ENCODE peak calls at places on chromosome 2, in four cellular contexts. One of them, this sample, is unnamed.

GRCh38 chr2:215565897-215566296 is 130.0 kb upstream of the FN1 start:
- DNase-seq in fibroblast of lung: peak; percentile 36
- DNase-seq in naive thymus-derived CD4-positive, alpha-beta T cell: no peak
- DNase-seq in left ventricle myocardium inferior: no peak
- DNase-seq in this sample: no peak

GRCh38 chr2:164960159-164960558 is 4.8 kb upstream of the SLC38A11 start:
- DNase-seq in fibroblast of lung: no peak
- DNase-seq in naive thymus-derived CD4-positive, alpha-beta T cell: no peak
- DNase-seq in left ventricle myocardium inferior: no peak
- DNase-seq in this sample: no peak

GRCh38 chr2:39107156-39107555 is 13.7 kb downstream of the SOS1 start:
- DNase-seq in fibroblast of lung: no peak
- DNase-seq in naive thymus-derived CD4-positive, alpha-beta T cell: no peak
- DNase-seq in left ventricle myocardium inferior: no peak
- DNase-seq in this sample: no peak

GRCh38 chr2:218992703-218993344 is 398 bp downstream of the CRYBA2 start:
- DNase-seq in fibroblast of lung: no peak
- DNase-seq in naive thymus-derived CD4-positive, alpha-beta T cell: no peak
- DNase-seq in left ventricle myocardium inferior: no peak
- DNase-seq in this sample: no peak

GRCh38 chr2:16317211-16317830 is 348.3 kb downstream of the CYRIA start:
- DNase-seq in fibroblast of lung: no peak
- DNase-seq in naive thymus-derived CD4-positive, alpha-beta T cell: no peak
- DNase-seq in left ventricle myocardium inferior: no peak
- DNase-seq in this sample: no peak

GRCh38 chr2:53829252-53829651 is 30.5 kb downstream of the GPR75 start:
- DNase-seq in fibroblast of lung: no peak
- DNase-seq in naive thymus-derived CD4-positive, alpha-beta T cell: no peak
- DNase-seq in left ventricle myocardium inferior: no peak
- DNase-seq in this sample: no peak

GRCh38 chr2:102122115-102122514 is 20.4 kb upstream of the IL1R1 start:
- DNase-seq in fibroblast of lung: peak; percentile 98
- DNase-seq in naive thymus-derived CD4-positive, alpha-beta T cell: no peak
- DNase-seq in left ventricle myocardium inferior: no peak
- DNase-seq in this sample: no peak

GRCh38 chr2:157936464-157936863 is 60.3 kb upstream of the ACVR1 start:
- DNase-seq in fibroblast of lung: peak; percentile 25
- DNase-seq in naive thymus-derived CD4-positive, alpha-beta T cell: no peak
- DNase-seq in left ventricle myocardium inferior: no peak
- DNase-seq in this sample: no peak

GRCh38 chr2:2687745-2688144 is 356.7 kb upstream of the MYT1L start:
- DNase-seq in fibroblast of lung: no peak
- DNase-seq in naive thymus-derived CD4-positive, alpha-beta T cell: no peak
- DNase-seq in left ventricle myocardium inferior: no peak
- DNase-seq in this sample: no peak

GRCh38 chr2:55718165-55719008 is 24.7 kb upstream of the PNPT1 start:
- DNase-seq in fibroblast of lung: peak; percentile 51
- DNase-seq in naive thymus-derived CD4-positive, alpha-beta T cell: peak; percentile 16
- DNase-seq in left ventricle myocardium inferior: no peak
- DNase-seq in this sample: peak; percentile 74

GRCh38 chr2:102317715-102318114 is 6.4 kb downstream of the IL1RL1 start:
- DNase-seq in fibroblast of lung: no peak
- DNase-seq in naive thymus-derived CD4-positive, alpha-beta T cell: no peak
- DNase-seq in left ventricle myocardium inferior: no peak
- DNase-seq in this sample: no peak

GRCh38 chr2:147399011-147399410 is 445.8 kb upstream of the ACVR2A start:
- DNase-seq in fibroblast of lung: peak; percentile 3
- DNase-seq in naive thymus-derived CD4-positive, alpha-beta T cell: no peak
- DNase-seq in left ventricle myocardium inferior: no peak
- DNase-seq in this sample: no peak

GRCh38 chr2:38076710-38077430 is 919 bp upstream of the CYP1B1 start:
- DNase-seq in fibroblast of lung: peak; percentile 92
- DNase-seq in naive thymus-derived CD4-positive, alpha-beta T cell: no peak
- DNase-seq in left ventricle myocardium inferior: peak; percentile 83
- DNase-seq in this sample: peak; percentile 65

GRCh38 chr2:102186676-102187190 is at the start of gene IL1RL2:
- DNase-seq in fibroblast of lung: peak; percentile 21
- DNase-seq in naive thymus-derived CD4-positive, alpha-beta T cell: no peak
- DNase-seq in left ventricle myocardium inferior: no peak
- DNase-seq in this sample: no peak

GRCh38 chr2:213022987-213023386 is 128.4 kb downstream of the IKZF2 start:
- DNase-seq in fibroblast of lung: no peak
- DNase-seq in naive thymus-derived CD4-positive, alpha-beta T cell: no peak
- DNase-seq in left ventricle myocardium inferior: no peak
- DNase-seq in this sample: no peak

GRCh38 chr2:137870682-137871081 is 93.6 kb upstream of the HNMT start:
- DNase-seq in fibroblast of lung: no peak
- DNase-seq in naive thymus-derived CD4-positive, alpha-beta T cell: no peak
- DNase-seq in left ventricle myocardium inferior: no peak
- DNase-seq in this sample: no peak

GRCh38 chr2:190841707-190842505 is 38.7 kb upstream of the GLS start:
- DNase-seq in fibroblast of lung: peak; percentile 83
- DNase-seq in naive thymus-derived CD4-positive, alpha-beta T cell: no peak
- DNase-seq in left ventricle myocardium inferior: no peak
- DNase-seq in this sample: no peak

GRCh38 chr2:215401896-215402379 is 33.9 kb downstream of the FN1 start:
- DNase-seq in fibroblast of lung: peak; percentile 98
- DNase-seq in naive thymus-derived CD4-positive, alpha-beta T cell: no peak
- DNase-seq in left ventricle myocardium inferior: no peak
- DNase-seq in this sample: no peak

GRCh38 chr2:207531024-207531411 is 1.3 kb downstream of the CREB1 start:
- DNase-seq in fibroblast of lung: peak; percentile 25
- DNase-seq in naive thymus-derived CD4-positive, alpha-beta T cell: peak; percentile 26
- DNase-seq in left ventricle myocardium inferior: no peak
- DNase-seq in this sample: no peak

GRCh38 chr2:16680294-16680693 is 14.7 kb upstream of the CYRIA start:
- DNase-seq in fibroblast of lung: no peak
- DNase-seq in naive thymus-derived CD4-positive, alpha-beta T cell: no peak
- DNase-seq in left ventricle myocardium inferior: no peak
- DNase-seq in this sample: no peak

GRCh38 chr2:59366288-59366687 is 1125.2 kb upstream of the FANCL start:
- DNase-seq in fibroblast of lung: no peak
- DNase-seq in naive thymus-derived CD4-positive, alpha-beta T cell: no peak
- DNase-seq in left ventricle myocardium inferior: no peak
- DNase-seq in this sample: no peak

GRCh38 chr2:182652326-182652725 is 63.7 kb upstream of the DNAJC10 start:
- DNase-seq in fibroblast of lung: no peak
- DNase-seq in naive thymus-derived CD4-positive, alpha-beta T cell: peak; percentile 26
- DNase-seq in left ventricle myocardium inferior: no peak
- DNase-seq in this sample: no peak

GRCh38 chr2:61210332-61210981 is 48.5 kb downstream of the C2orf74 start:
- DNase-seq in fibroblast of lung: peak; percentile 78
- DNase-seq in naive thymus-derived CD4-positive, alpha-beta T cell: no peak
- DNase-seq in left ventricle myocardium inferior: no peak
- DNase-seq in this sample: no peak

GRCh38 chr2:100281521-100282438 is 40.5 kb downstream of the LONRF2 start:
- DNase-seq in fibroblast of lung: peak; percentile 70
- DNase-seq in naive thymus-derived CD4-positive, alpha-beta T cell: no peak
- DNase-seq in left ventricle myocardium inferior: no peak
- DNase-seq in this sample: no peak

GRCh38 chr2:43027496-43027895 is 198.9 kb downstream of the ZFP36L2 start:
- DNase-seq in fibroblast of lung: no peak
- DNase-seq in naive thymus-derived CD4-positive, alpha-beta T cell: no peak
- DNase-seq in left ventricle myocardium inferior: no peak
- DNase-seq in this sample: no peak
- H3K27ac ChIP-seq in fibroblast of lung: no peak overlapping the region
- H3K27ac ChIP-seq in naive thymus-derived CD4-positive, alpha-beta T cell: no peak overlapping the region
- H3K27ac ChIP-seq in left ventricle myocardium inferior: peak overlapping the region; percentile 39
- H3K27ac ChIP-seq in this sample: no peak overlapping the region

GRCh38 chr2:238202326-238203103 is 980 bp downstream of the ILKAP start:
- DNase-seq in fibroblast of lung: peak; percentile 20
- DNase-seq in naive thymus-derived CD4-positive, alpha-beta T cell: peak; percentile 25
- DNase-seq in left ventricle myocardium inferior: no peak
- DNase-seq in this sample: no peak
- H3K27ac ChIP-seq in fibroblast of lung: peak overlapping the region; percentile 64
- H3K27ac ChIP-seq in naive thymus-derived CD4-positive, alpha-beta T cell: peak overlapping the region; percentile 91
- H3K27ac ChIP-seq in left ventricle myocardium inferior: peak overlapping the region; percentile 98
- H3K27ac ChIP-seq in this sample: no peak overlapping the region

GRCh38 chr2:239290618-239291504 is 110.0 kb downstream of the HDAC4 start:
- DNase-seq in fibroblast of lung: peak; percentile 85
- DNase-seq in naive thymus-derived CD4-positive, alpha-beta T cell: no peak
- DNase-seq in left ventricle myocardium inferior: peak; percentile 59
- DNase-seq in this sample: peak; percentile 40
- H3K27ac ChIP-seq in fibroblast of lung: no peak overlapping the region
- H3K27ac ChIP-seq in naive thymus-derived CD4-positive, alpha-beta T cell: no peak overlapping the region
- H3K27ac ChIP-seq in left ventricle myocardium inferior: peak overlapping the region; percentile 84
- H3K27ac ChIP-seq in this sample: peak overlapping the region; percentile 73

GRCh38 chr2:24859968-24860600 is 60.0 kb downstream of the ADCY3 start:
- DNase-seq in fibroblast of lung: no peak
- DNase-seq in naive thymus-derived CD4-positive, alpha-beta T cell: no peak
- DNase-seq in left ventricle myocardium inferior: no peak
- DNase-seq in this sample: no peak
- H3K27ac ChIP-seq in fibroblast of lung: no peak overlapping the region
- H3K27ac ChIP-seq in naive thymus-derived CD4-positive, alpha-beta T cell: no peak overlapping the region
- H3K27ac ChIP-seq in left ventricle myocardium inferior: peak overlapping the region; percentile 85
- H3K27ac ChIP-seq in this sample: no peak overlapping the region

This sample was measured in neuronal stem cell.